ENCODE peak calls at places on chromosomes 3 and 15, in four cellular contexts. One of them, this sample, is unnamed.

GRCh38 chr3:174083706-174084105 is 686.2 kb downstream of the NLGN1 start:
- DNase-seq in endothelial cell: no peak
- DNase-seq in neural progenitor cell: no peak
- DNase-seq in esophagus squamous epithelium: no peak
- DNase-seq in this sample: no peak

GRCh38 chr15:85688703-85689102 is 106.0 kb downstream of the KLHL25 start:
- DNase-seq in endothelial cell: no peak
- DNase-seq in neural progenitor cell: no peak
- DNase-seq in esophagus squamous epithelium: no peak
- DNase-seq in this sample: no peak

GRCh38 chr3:64798316-64798715 is 110.5 kb upstream of the ADAMTS9 start:
- DNase-seq in endothelial cell: no peak
- DNase-seq in neural progenitor cell: no peak
- DNase-seq in esophagus squamous epithelium: no peak
- DNase-seq in this sample: no peak

GRCh38 chr15:39466428-39466827 is 114.5 kb upstream of the THBS1 start:
- DNase-seq in endothelial cell: no peak
- DNase-seq in neural progenitor cell: no peak
- DNase-seq in esophagus squamous epithelium: no peak
- DNase-seq in this sample: no peak

GRCh38 chr3:195209836-195210551 is 61.0 kb downstream of the XXYLT1 start:
- DNase-seq in endothelial cell: no peak
- DNase-seq in neural progenitor cell: no peak
- DNase-seq in esophagus squamous epithelium: no peak
- DNase-seq in this sample: no peak

GRCh38 chr3:194250104-194251002 is 100.8 kb downstream of the CPN2 start:
- DNase-seq in endothelial cell: no peak
- DNase-seq in neural progenitor cell: no peak
- DNase-seq in esophagus squamous epithelium: no peak
- DNase-seq in this sample: no peak

GRCh38 chr3:180626844-180627243 is 24.9 kb downstream of the TTC14 start:
- DNase-seq in endothelial cell: no peak
- DNase-seq in neural progenitor cell: no peak
- DNase-seq in esophagus squamous epithelium: no peak
- DNase-seq in this sample: peak; percentile 43

GRCh38 chr15:63752075-63752684 is 81.6 kb downstream of the HERC1 start:
- DNase-seq in endothelial cell: peak; percentile 40
- DNase-seq in neural progenitor cell: peak; percentile 72
- DNase-seq in esophagus squamous epithelium: no peak
- DNase-seq in this sample: peak; percentile 46

GRCh38 chr15:69489101-69489571 is 36.5 kb downstream of the RPLP1 start:
- DNase-seq in endothelial cell: no peak
- DNase-seq in neural progenitor cell: no peak
- DNase-seq in esophagus squamous epithelium: no peak
- DNase-seq in this sample: no peak

GRCh38 chr3:45473841-45474240 is 85.5 kb downstream of the LARS2 start:
- DNase-seq in endothelial cell: no peak
- DNase-seq in neural progenitor cell: no peak
- DNase-seq in esophagus squamous epithelium: no peak
- DNase-seq in this sample: no peak

GRCh38 chr15:66673410-66674322 is 28.4 kb upstream of the SMAD6 start:
- DNase-seq in endothelial cell: peak; percentile 32
- DNase-seq in neural progenitor cell: peak; percentile 89
- DNase-seq in esophagus squamous epithelium: no peak
- DNase-seq in this sample: peak; percentile 55

GRCh38 chr3:121629601-121630000 is 31.1 kb downstream of the HCLS1 start:
- DNase-seq in endothelial cell: no peak
- DNase-seq in neural progenitor cell: no peak
- DNase-seq in esophagus squamous epithelium: no peak
- DNase-seq in this sample: no peak

GRCh38 chr3:36876181-36876936 is 68.5 kb downstream of the TRANK1 start:
- DNase-seq in endothelial cell: no peak
- DNase-seq in neural progenitor cell: no peak
- DNase-seq in esophagus squamous epithelium: no peak
- DNase-seq in this sample: peak; percentile 77

GRCh38 chr15:43376017-43376705 is 5.3 kb downstream of the TUBGCP4 start:
- DNase-seq in endothelial cell: peak; percentile 37
- DNase-seq in neural progenitor cell: peak; percentile 69
- DNase-seq in esophagus squamous epithelium: no peak
- DNase-seq in this sample: peak; percentile 55

GRCh38 chr15:64426845-64427465 is 33.4 kb upstream of the ZNF609 start:
- DNase-seq in endothelial cell: peak; percentile 5
- DNase-seq in neural progenitor cell: peak; percentile 38
- DNase-seq in esophagus squamous epithelium: no peak
- DNase-seq in this sample: no peak

GRCh38 chr15:27985099-27985498 is 114.0 kb downstream of the OCA2 start:
- DNase-seq in endothelial cell: no peak
- DNase-seq in neural progenitor cell: no peak
- DNase-seq in esophagus squamous epithelium: no peak
- DNase-seq in this sample: no peak

GRCh38 chr3:169146112-169146665 is 517.3 kb downstream of the MECOM start:
- DNase-seq in endothelial cell: peak; percentile 77
- DNase-seq in neural progenitor cell: peak; percentile 81
- DNase-seq in esophagus squamous epithelium: no peak
- DNase-seq in this sample: peak; percentile 7

GRCh38 chr15:62752687-62753517 is 289.6 kb upstream of the TPM1 start:
- DNase-seq in endothelial cell: no peak
- DNase-seq in neural progenitor cell: no peak
- DNase-seq in esophagus squamous epithelium: no peak
- DNase-seq in this sample: no peak

GRCh38 chr15:44719293-44719999 is 8.1 kb downstream of the B2M start:
- DNase-seq in endothelial cell: no peak
- DNase-seq in neural progenitor cell: no peak
- DNase-seq in esophagus squamous epithelium: no peak
- DNase-seq in this sample: peak; percentile 38

GRCh38 chr3:125591116-125591755 is 4.1 kb downstream of the OSBPL11 start:
- DNase-seq in endothelial cell: no peak
- DNase-seq in neural progenitor cell: no peak
- DNase-seq in esophagus squamous epithelium: no peak
- DNase-seq in this sample: no peak

GRCh38 chr3:21751891-21752290 is 881 bp upstream of the ZNF385D start:
- DNase-seq in endothelial cell: no peak
- DNase-seq in neural progenitor cell: peak; percentile 18
- DNase-seq in esophagus squamous epithelium: no peak
- DNase-seq in this sample: no peak

GRCh38 chr3:191068946-191069813 is 129.9 kb upstream of the OSTN start:
- DNase-seq in endothelial cell: no peak
- DNase-seq in neural progenitor cell: no peak
- DNase-seq in esophagus squamous epithelium: no peak
- DNase-seq in this sample: no peak

GRCh38 chr3:123068227-123069020 is 1.6 kb downstream of the PDIA5 start:
- DNase-seq in endothelial cell: no peak
- DNase-seq in neural progenitor cell: no peak
- DNase-seq in esophagus squamous epithelium: no peak
- DNase-seq in this sample: no peak

GRCh38 chr3:133525435-133525834 is 48.1 kb upstream of the CDV3 start:
- DNase-seq in endothelial cell: no peak
- DNase-seq in neural progenitor cell: no peak
- DNase-seq in esophagus squamous epithelium: no peak
- DNase-seq in this sample: no peak

GRCh38 chr3:63324621-63325020 is 46.5 kb downstream of the SYNPR start:
- DNase-seq in endothelial cell: no peak
- DNase-seq in neural progenitor cell: no peak
- DNase-seq in esophagus squamous epithelium: no peak
- DNase-seq in this sample: no peak

GRCh38 chr3:164236856-164237255 is 841.4 kb downstream of the SI start:
- DNase-seq in endothelial cell: no peak
- DNase-seq in neural progenitor cell: no peak
- DNase-seq in esophagus squamous epithelium: no peak
- DNase-seq in this sample: no peak

GRCh38 chr3:177551431-177551836 is 354.2 kb upstream of the TBL1XR1 start:
- DNase-seq in endothelial cell: no peak
- DNase-seq in neural progenitor cell: no peak
- DNase-seq in esophagus squamous epithelium: no peak
- DNase-seq in this sample: no peak

GRCh38 chr3:12574656-12575055 is 17.8 kb downstream of the MKRN2 start:
- DNase-seq in endothelial cell: no peak
- DNase-seq in neural progenitor cell: no peak
- DNase-seq in esophagus squamous epithelium: no peak
- DNase-seq in this sample: no peak

GRCh38 chr15:64356443-64357040 is 569 bp upstream of the CSNK1G1 start:
- DNase-seq in endothelial cell: no peak
- DNase-seq in neural progenitor cell: peak; percentile 8
- DNase-seq in esophagus squamous epithelium: no peak
- DNase-seq in this sample: no peak

GRCh38 chr3:76756578-76756977 is 283.3 kb upstream of the ROBO2 start:
- DNase-seq in endothelial cell: no peak
- DNase-seq in neural progenitor cell: no peak
- DNase-seq in esophagus squamous epithelium: no peak
- DNase-seq in this sample: no peak

DNA sequence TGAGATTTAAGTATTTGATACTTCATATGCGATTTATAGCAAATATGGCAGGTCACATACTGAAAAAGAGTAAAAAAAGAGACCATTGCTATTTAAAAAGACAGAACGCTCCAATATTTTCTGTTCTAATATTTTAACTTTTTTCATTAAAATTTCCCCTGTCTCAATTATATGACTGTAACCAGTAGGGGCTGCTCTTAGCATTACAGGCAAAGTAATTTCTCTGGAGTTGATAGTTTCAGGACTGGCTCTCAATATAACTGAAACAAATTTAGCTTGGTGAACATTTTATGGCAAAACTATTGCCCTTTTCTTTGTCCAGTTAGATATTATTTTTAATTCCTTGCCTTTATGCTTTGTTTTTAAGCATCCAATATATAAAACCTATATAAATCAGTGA is 286.3 kb upstream of the ROBO2 start:
- DNase-seq in endothelial cell: no peak
- DNase-seq in neural progenitor cell: no peak
- DNase-seq in esophagus squamous epithelium: no peak
- DNase-seq in this sample: no peak
- TF ChIP-seq CTCF in endothelial cell: peak; percentile 39
- TF ChIP-seq CTCF in neural progenitor cell: peak; percentile 47
- TF ChIP-seq CTCF in esophagus squamous epithelium: no peak
- TF ChIP-seq CTCF in this sample: no peak

DNA sequence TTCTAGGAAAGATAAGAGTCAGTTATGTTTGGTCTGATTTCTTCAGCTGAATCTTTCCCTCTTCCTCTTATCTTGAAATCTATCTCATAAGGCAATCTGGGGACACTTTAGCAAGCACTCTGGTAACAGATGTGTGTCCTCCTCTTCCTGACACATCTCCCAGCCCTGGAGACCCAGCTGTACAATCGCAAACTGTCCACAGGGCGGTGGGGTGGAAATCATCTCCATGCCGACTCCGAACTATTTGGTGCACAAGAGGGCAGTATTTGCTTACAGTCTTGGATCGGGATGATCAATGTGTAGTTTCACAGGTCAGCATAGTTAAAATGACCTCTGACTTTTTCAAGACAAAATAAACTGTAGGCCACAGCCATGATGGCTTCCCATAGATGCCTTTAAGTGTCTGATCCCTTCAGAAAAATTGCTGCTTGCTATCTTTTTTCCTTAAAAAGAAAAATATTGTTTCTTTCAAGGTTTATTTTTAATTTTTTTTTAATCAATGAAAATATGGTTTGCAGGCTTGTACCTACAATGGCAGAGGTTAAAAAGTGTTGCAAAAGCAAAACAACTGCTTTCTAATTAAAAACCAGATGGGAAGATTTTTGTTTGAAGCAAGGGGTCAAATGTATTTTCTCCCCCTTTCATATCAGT is 17.7 kb downstream of the EEFSEC start:
- DNase-seq in endothelial cell: peak; percentile 77
- DNase-seq in neural progenitor cell: peak; percentile 79
- DNase-seq in esophagus squamous epithelium: no peak
- DNase-seq in this sample: no peak
- TF ChIP-seq CTCF in endothelial cell: peak; percentile 66
- TF ChIP-seq CTCF in neural progenitor cell: peak; percentile 74
- TF ChIP-seq CTCF in esophagus squamous epithelium: peak; percentile 50
- TF ChIP-seq CTCF in this sample: no peak

DNA sequence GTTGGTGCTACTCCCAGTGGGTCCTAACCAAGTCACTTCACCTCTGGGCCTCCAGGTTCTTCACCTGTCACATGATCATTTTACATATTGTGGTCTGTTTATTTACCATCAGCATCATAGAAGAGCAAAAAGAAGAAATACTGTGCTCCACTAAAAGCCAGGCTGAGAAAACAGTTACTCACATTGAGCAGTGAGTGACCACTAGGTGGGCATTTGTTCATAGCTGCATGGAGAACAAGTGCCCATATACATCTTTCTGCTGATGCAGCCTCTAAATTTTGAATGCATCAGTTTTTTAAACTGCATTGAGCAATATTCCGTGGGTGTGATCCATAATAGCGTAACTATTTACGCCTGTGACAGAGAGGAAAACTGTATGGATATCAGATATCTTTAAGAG is 76.2 kb downstream of the DCUN1D1 start:
- DNase-seq in endothelial cell: no peak
- DNase-seq in neural progenitor cell: no peak
- DNase-seq in esophagus squamous epithelium: no peak
- DNase-seq in this sample: no peak
- TF ChIP-seq CTCF in endothelial cell: peak; percentile 38
- TF ChIP-seq CTCF in neural progenitor cell: peak; percentile 21
- TF ChIP-seq CTCF in esophagus squamous epithelium: no peak
- TF ChIP-seq CTCF in this sample: no peak

GRCh38 chr3:129314757-129315385 is 36.2 kb downstream of the HMCES start:
- DNase-seq in endothelial cell: peak; percentile 86
- DNase-seq in neural progenitor cell: peak; percentile 97
- DNase-seq in esophagus squamous epithelium: no peak
- DNase-seq in this sample: peak; percentile 90
- TF ChIP-seq CTCF in endothelial cell: no peak
- TF ChIP-seq CTCF in neural progenitor cell: peak; percentile 39
- TF ChIP-seq CTCF in esophagus squamous epithelium: no peak
- TF ChIP-seq CTCF in this sample: peak; percentile 43

GRCh38 chr3:31692714-31693113 is 160.0 kb downstream of the STT3B start:
- DNase-seq in endothelial cell: no peak
- DNase-seq in neural progenitor cell: peak; percentile 28
- DNase-seq in esophagus squamous epithelium: no peak
- DNase-seq in this sample: no peak
- TF ChIP-seq CTCF in endothelial cell: no peak
- TF ChIP-seq CTCF in neural progenitor cell: peak; percentile 30
- TF ChIP-seq CTCF in esophagus squamous epithelium: no peak
- TF ChIP-seq CTCF in this sample: no peak

GRCh38 chr3:102466001-102466400 is 31.2 kb downstream of the ZPLD1 start:
- DNase-seq in endothelial cell: no peak
- DNase-seq in neural progenitor cell: no peak
- DNase-seq in esophagus squamous epithelium: no peak
- DNase-seq in this sample: no peak
- TF ChIP-seq CTCF in endothelial cell: no peak
- TF ChIP-seq CTCF in neural progenitor cell: peak; percentile 23
- TF ChIP-seq CTCF in esophagus squamous epithelium: no peak
- TF ChIP-seq CTCF in this sample: no peak

DNA sequence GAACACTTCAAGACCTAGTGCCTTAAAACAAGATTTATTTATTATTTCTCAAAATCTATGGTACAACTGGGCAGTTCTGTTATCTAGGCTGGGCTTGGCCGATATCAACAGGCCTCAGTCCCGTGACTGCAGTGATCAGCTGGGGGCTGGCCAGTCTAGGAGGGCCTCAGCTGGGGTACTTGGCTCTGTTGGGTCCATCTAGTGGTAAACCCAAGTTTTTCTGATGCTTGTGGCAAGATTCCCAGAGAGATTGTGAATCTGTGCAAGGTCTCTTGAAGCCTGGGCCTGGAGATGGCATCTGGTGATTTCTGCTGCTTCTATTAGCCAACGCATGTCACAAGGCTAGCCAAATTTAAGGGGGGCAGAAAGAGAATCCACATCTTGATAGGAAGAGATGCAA is 482.4 kb upstream of the SGO1 start:
- DNase-seq in endothelial cell: peak; percentile 50
- DNase-seq in neural progenitor cell: peak; percentile 65
- DNase-seq in esophagus squamous epithelium: no peak
- DNase-seq in this sample: no peak
- TF ChIP-seq CTCF in endothelial cell: no peak
- TF ChIP-seq CTCF in neural progenitor cell: peak; percentile 50
- TF ChIP-seq CTCF in esophagus squamous epithelium: no peak
- TF ChIP-seq CTCF in this sample: no peak

This sample was measured in GM20000.